ENCODE peak calls at places on chromosomes 7 and 10, in four cellular contexts. W is HFF-Myc, I is ovary, O is fibroblast of pulmonary artery. J is an unnamed sample.
A peak's percentile ranks its signal among the peaks of the same experiment; 100 is the strongest.

GRCh38 chr10:60367431-60367830 is 22.2 kb downstream of the ANK3 start:
- DNase-seq in W (no peak), I (no peak), O (no peak), J (no peak)

GRCh38 chr7:98177553-98177952 is 33.7 kb upstream of the BHLHA15 start:
- DNase-seq in W (no peak), I (no peak), O (no peak), J (no peak)

GRCh38 chr10:31961264-31961663 is 32.6 kb upstream of the ARHGAP12 start:
- DNase-seq in W (no peak), I (no peak), O (no peak), J (no peak)

GRCh38 chr7:24877790-24878311 is 102.1 kb downstream of the OSBPL3 start:
- DNase-seq in W (no peak), I (no peak), O (no peak), J (peak; percentile 56)

GRCh38 chr10:59864141-59864962 is 42.0 kb downstream of the CCDC6 start:
- DNase-seq in W (no peak), I (no peak), O (no peak), J (no peak)

GRCh38 chr10:102420443-102420809 is 210 bp upstream of the FBXL15 start:
- DNase-seq in W (no peak), I (no peak), O (no peak), J (no peak)

GRCh38 chr7:144019457-144019856 is 19.3 kb downstream of the OR6B1 start:
- DNase-seq in W (no peak), I (no peak), O (peak; percentile 98), J (peak; percentile 97)

GRCh38 chr7:55187701-55188491 is 169.1 kb downstream of the EGFR start:
- DNase-seq in W (no peak), I (peak; percentile 91), O (peak; percentile 30), J (peak; percentile 49)

GRCh38 chr7:4706384-4707032 is 24.4 kb downstream of the FOXK1 start:
- DNase-seq in W (no peak), I (no peak), O (peak; percentile 35), J (peak; percentile 39)

GRCh38 chr7:155943251-155943899 is 131.1 kb upstream of the SHH start:
- DNase-seq in W (no peak), I (no peak), O (peak; percentile 21), J (no peak)

GRCh38 chr10:22764639-22765038 is 50.3 kb upstream of the PIP4K2A start:
- DNase-seq in W (no peak), I (no peak), O (peak; percentile 13), J (no peak)

GRCh38 chr7:105971867-105972266 is 8.8 kb downstream of the CDHR3 start:
- DNase-seq in W (no peak), I (no peak), O (no peak), J (no peak)

GRCh38 chr7:109354000-109354399 is 784.3 kb downstream of the DNAJB9 start:
- DNase-seq in W (no peak), I (no peak), O (no peak), J (no peak)

GRCh38 chr7:47516985-47517590 is 64.8 kb downstream of the TNS3 start:
- DNase-seq in W (no peak), I (peak; percentile 34), O (no peak), J (peak; percentile 74)

GRCh38 chr7:107889992-107890391 is 991 bp upstream of the DLD start:
- DNase-seq in W (no peak), I (no peak), O (no peak), J (no peak)
- H3K4me3 ChIP-seq in W (no peak overlapping the region), I (no peak overlapping the region), O (no peak overlapping the region), J (no peak overlapping the region)

GRCh38 chr7:95213809-95214492 is 110.4 kb downstream of the PON1 start:
- DNase-seq in W (no peak), I (peak; percentile 41), O (peak; percentile 55), J (peak; percentile 61)
- TF ChIP-seq CTCF in W (no peak), I (no peak), O (no peak), J (no peak)

GRCh38 chr7:38425509-38425908 is 152.1 kb upstream of the TARP start:
- DNase-seq in W (no peak), I (no peak), O (no peak), J (no peak)
- H3K4me3 ChIP-seq in W (no peak overlapping the region), I (no peak overlapping the region), O (no peak overlapping the region), J (no peak overlapping the region)

GRCh38 chr7:42704710-42705109 is 207.2 kb downstream of the C7orf25 start:
- DNase-seq in W (no peak), I (no peak), O (no peak), J (no peak)

GRCh38 chr7:42699415-42700178 is 212.3 kb downstream of the C7orf25 start:
- DNase-seq in W (no peak), I (no peak), O (no peak), J (no peak)

GRCh38 chr7:42694894-42695553 is 216.8 kb downstream of the C7orf25 start:
- DNase-seq in W (no peak), I (no peak), O (peak; percentile 30), J (no peak)

GRCh38 chr7:42702647-42703046 is 209.2 kb downstream of the C7orf25 start:
- DNase-seq in W (no peak), I (no peak), O (no peak), J (no peak)

GRCh38 chr7:42700376-42701327 is 211.2 kb downstream of the C7orf25 start:
- DNase-seq in W (no peak), I (no peak), O (peak; percentile 32), J (no peak)
- TF ChIP-seq CTCF in W (peak; percentile 29), I (no peak), O (peak; percentile 33), J (peak; percentile 14)

GRCh38 chr10:100986623-100986951 is 710 bp downstream of the MRPL43 start:
- DNase-seq in W (no peak), I (no peak), O (no peak), J (no peak)

GRCh38 chr10:100983868-100984669 is 3.2 kb downstream of the MRPL43 start:
- DNase-seq in W (no peak), I (peak; percentile 28), O (no peak), J (no peak)

GRCh38 chr10:100985336-100985735 is 2.0 kb downstream of the MRPL43 start:
- DNase-seq in W (no peak), I (peak; percentile 13), O (no peak), J (no peak)

GRCh38 chr10:100982916-100983830 is 4.1 kb downstream of the MRPL43 start:
- DNase-seq in W (no peak), I (peak; percentile 33), O (no peak), J (no peak)

GRCh38 chr10:100984670-100985177 is 2.6 kb downstream of the MRPL43 start:
- DNase-seq in W (no peak), I (peak; percentile 30), O (no peak), J (no peak)
- H3K4me3 ChIP-seq in W (no peak overlapping the region), I (no peak overlapping the region), O (no peak overlapping the region), J (no peak overlapping the region)

DNA sequence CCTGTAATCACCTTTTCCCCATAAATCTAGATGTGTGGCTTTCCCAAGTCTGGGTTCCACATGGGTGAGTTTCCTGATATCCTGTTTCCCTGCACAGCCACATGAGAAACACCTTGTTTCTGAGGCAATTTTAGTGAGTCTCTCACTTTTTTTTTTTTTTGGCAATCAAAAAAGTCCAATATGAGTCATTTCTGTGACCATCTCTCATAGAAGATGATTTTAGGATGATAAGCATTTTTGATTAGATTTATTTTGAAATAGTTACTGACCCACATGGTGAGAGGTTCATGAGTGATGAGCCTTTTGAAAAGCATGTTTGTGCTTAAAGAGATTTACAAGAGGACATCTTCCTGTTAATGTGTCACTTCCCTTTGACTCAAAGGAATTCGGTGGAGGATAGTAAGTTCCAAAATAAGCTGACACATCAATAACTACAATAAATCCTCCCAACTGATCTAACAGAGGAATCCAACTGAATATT is 464.0 kb downstream of the INHBA start:
- DNase-seq in W (peak; percentile 52), I (no peak), O (peak; percentile 11), J (peak; percentile 11)
- TF ChIP-seq CTCF in W (no peak), I (no peak), O (no peak), J (no peak)

DNA sequence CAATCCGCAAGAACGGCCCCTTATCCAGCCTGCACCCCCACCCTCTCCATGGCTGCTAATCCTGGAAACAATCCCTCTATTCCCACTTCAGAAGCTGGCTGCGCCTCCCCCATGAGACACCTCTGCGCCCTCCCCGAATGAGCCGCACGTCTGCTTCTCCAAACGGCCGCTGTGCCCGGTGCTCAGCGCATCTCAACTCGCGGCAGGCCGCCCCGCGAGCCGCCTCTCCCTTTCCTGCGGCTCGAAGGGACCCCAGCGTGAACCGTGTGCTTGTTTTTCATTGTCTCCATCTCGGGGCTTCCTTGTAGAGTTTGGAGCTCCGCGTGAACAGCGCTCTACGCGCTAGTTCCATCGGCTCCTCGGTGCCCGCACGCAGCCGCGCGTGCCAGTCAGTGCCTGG is 20.8 kb upstream of the FXYD4 start:
- DNase-seq in W (no peak), I (no peak), O (no peak), J (no peak)
- H3K4me3 ChIP-seq in W (no peak overlapping the region), I (no peak overlapping the region), O (no peak overlapping the region), J (no peak overlapping the region)